ENCODE peak calls at places on chromosomes 16 and 17, in six cellular contexts. U is pancreas, L is hepatocyte, H is adrenal gland, W is sigmoid colon, F is aorta. B is an unnamed sample.

GRCh38 chr16:87241135-87241771 is 75.9 kb downstream of the C16orf95 start:
- DNase-seq in U (no peak), L (no peak), H (no peak), W (no peak), F (no peak), B (no peak)

GRCh38 chr16:24745791-24746190 is 16.3 kb downstream of the TNRC6A start:
- DNase-seq in U (no peak), L (no peak), H (no peak), W (no peak), F (no peak), B (no peak)

GRCh38 chr16:920722-921121 is 50.1 kb downstream of the LMF1 start:
- DNase-seq in U (no peak), L (no peak), H (peak), W (no peak), F (peak), B (no peak)

GRCh38 chr17:78416311-78416711 is 37.9 kb downstream of the PGS1 start:
- DNase-seq in U (no peak), L (no peak), H (peak), W (no peak), F (no peak), B (no peak)

GRCh38 chr17:58402679-58403078 is 14.7 kb downstream of the RNF43 start:
- DNase-seq in U (no peak), L (no peak), H (no peak), W (no peak), F (no peak), B (no peak)

GRCh38 chr17:74345433-74346241 is 16.0 kb downstream of the BTBD17 start:
- DNase-seq in U (no peak), L (no peak), H (no peak), W (no peak), F (no peak), B (no peak)

GRCh38 chr17:29151567-29151966 is 28.6 kb downstream of the MYO18A start:
- DNase-seq in U (no peak), L (no peak), H (no peak), W (no peak), F (no peak), B (no peak)

GRCh38 chr16:54511181-54511731 is 224.7 kb upstream of the IRX3 start:
- DNase-seq in U (no peak), L (no peak), H (no peak), W (no peak), F (no peak), B (no peak)

GRCh38 chr17:71677444-71677843 is 443.4 kb upstream of the SOX9 start:
- DNase-seq in U (no peak), L (no peak), H (no peak), W (no peak), F (no peak), B (no peak)

GRCh38 chr17:47975815-47976190 is 4.9 kb downstream of the CDK5RAP3 start:
- DNase-seq in U (no peak), L (no peak), H (no peak), W (no peak), F (no peak), B (no peak)

GRCh38 chr16:53358884-53359283 is 75.4 kb upstream of the RBL2 start:
- DNase-seq in U (no peak), L (no peak), H (no peak), W (no peak), F (no peak), B (no peak)

GRCh38 chr17:77036841-77037381 is 103.9 kb upstream of the SEC14L1 start:
- DNase-seq in U (no peak), L (no peak), H (no peak), W (no peak), F (no peak), B (no peak)

GRCh38 chr16:24729967-24730815 is 740 bp downstream of the TNRC6A start:
- DNase-seq in U (peak), L (peak), H (no peak), W (peak), F (peak), B (no peak)

GRCh38 chr17:58788199-58788598 is 32.5 kb downstream of the PPM1E start:
- DNase-seq in U (no peak), L (no peak), H (no peak), W (no peak), F (no peak), B (no peak)

GRCh38 chr17:37485938-37486570 is 3.6 kb upstream of the DUSP14 start:
- DNase-seq in U (no peak), L (no peak), H (no peak), W (no peak), F (no peak), B (no peak)

DNA sequence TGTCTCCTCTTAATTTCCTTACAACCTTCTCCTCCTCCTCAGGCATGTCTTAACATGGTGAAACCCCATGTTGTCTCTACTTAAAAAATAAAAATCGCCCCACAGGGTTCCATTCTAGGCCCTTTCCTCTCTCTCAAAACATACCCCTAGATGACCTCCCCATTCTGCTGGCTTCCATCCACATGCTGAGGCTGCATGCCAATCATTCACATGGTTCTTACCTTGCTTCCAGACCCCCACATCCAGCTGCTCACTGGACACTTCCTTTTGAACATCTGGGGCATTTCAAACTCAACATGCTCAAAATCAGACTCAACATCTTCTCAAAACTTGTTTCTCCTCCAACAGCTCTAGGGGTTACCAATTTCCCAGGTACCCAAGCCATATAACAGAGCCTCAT is 12.4 kb upstream of the CTCF start:
- DNase-seq in U (no peak), L (no peak), H (no peak), W (peak), F (no peak), B (no peak)
- H3K27ac ChIP-seq in U (no peak), L (no peak), H (no peak), W (no peak), F (no peak), B (peak)

GRCh38 chr16:84957792-84958191 is 53.5 kb downstream of the ZDHHC7 start:
- DNase-seq in U (no peak), L (no peak), H (no peak), W (no peak), F (no peak), B (no peak)
- H3K27ac ChIP-seq in U (no peak), L (no peak), H (no peak), W (no peak), F (no peak), B (no peak)

DNA sequence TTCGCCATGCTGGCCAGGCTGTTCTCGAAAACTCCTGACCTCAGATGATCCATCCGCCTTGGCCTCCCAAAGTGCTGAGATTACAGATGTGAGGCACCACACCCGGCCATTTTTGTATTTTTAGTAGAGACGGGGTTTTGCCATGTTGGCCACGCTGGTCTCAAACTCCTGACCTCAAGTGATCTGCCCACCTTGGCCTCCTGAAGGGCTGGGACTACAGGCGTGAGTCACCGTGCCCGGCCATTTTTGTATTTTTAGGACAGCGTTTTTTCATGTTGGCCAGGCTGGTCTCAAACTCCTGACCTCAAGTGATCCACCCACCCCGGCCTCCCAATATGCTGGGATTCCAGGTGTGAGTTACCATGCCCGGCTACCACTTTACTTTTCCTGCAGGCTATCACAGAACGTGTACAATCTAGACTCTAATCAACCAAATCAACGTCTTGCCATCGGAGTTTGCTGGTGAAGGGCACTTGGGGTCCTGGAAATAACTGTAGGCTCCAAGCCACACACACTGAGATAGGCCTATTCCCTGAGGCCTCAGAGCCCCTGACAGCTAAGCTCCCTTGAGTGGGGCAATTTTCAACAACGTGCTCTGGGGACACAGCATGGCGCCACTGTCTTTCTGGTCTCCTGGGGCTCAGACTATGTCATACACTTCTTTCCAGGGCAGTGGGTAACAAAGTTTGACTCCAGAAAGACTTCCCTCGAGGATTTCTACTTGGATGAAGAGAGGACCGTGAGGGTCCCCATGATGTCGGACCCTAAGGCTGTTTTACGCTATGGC is 12.7 kb downstream of the SERPINF1 start:
- DNase-seq in U (no peak), L (no peak), H (no peak), W (no peak), F (no peak), B (no peak)
- H3K27ac ChIP-seq in U (no peak), L (peak), H (no peak), W (peak), F (no peak), B (peak)

GRCh38 chr17:31564883-31565297 is 173.4 kb downstream of the RAB11FIP4 start:
- DNase-seq in U (no peak), L (no peak), H (no peak), W (no peak), F (no peak), B (no peak)
- H3K27ac ChIP-seq in U (no peak), L (no peak), H (no peak), W (peak), F (no peak), B (no peak)